ENCODE peak calls at places on chromosomes 13 and 19, in seven cellular contexts. I, P, E, N, Z, G and X are unnamed samples.

GRCh38 chr19:2275588-2276428 is 6.2 kb downstream of the PEAK3 start:
- DNase-seq in I (no peak), P (no peak), E (no peak), N (no peak), Z (no peak), G (no peak), X (no peak)

GRCh38 chr13:27290715-27291114 is 20.1 kb downstream of the RASL11A start:
- DNase-seq in I (no peak), P (no peak), E (no peak), N (no peak), Z (no peak), G (no peak), X (no peak)

GRCh38 chr19:2026770-2027169 is 11.3 kb upstream of the BTBD2 start:
- DNase-seq in I (no peak), P (no peak), E (no peak), N (no peak), Z (no peak), G (no peak), X (no peak)

GRCh38 chr19:49217382-49217781 is 59.8 kb downstream of the TRPM4 start:
- DNase-seq in I (no peak), P (no peak), E (no peak), N (no peak), Z (no peak), G (no peak), X (no peak)

GRCh38 chr19:13212759-13213330 is 62.6 kb downstream of the IER2 start:
- DNase-seq in I (peak; percentile 61), P (peak; percentile 75), E (peak; percentile 74), N (peak; percentile 78), Z (peak; percentile 66), G (peak; percentile 64), X (peak; percentile 61)

GRCh38 chr13:47572375-47572774 is 428.7 kb downstream of the SUCLA2 start:
- DNase-seq in I (no peak), P (no peak), E (no peak), N (no peak), Z (no peak), G (no peak), X (no peak)

GRCh38 chr13:45167611-45168554 is 33.0 kb downstream of the KCTD4 start:
- DNase-seq in I (no peak), P (no peak), E (no peak), N (no peak), Z (no peak), G (peak; percentile 95), X (no peak)

GRCh38 chr13:112183544-112184145 is 116.7 kb downstream of the SOX1 start:
- DNase-seq in I (no peak), P (no peak), E (no peak), N (no peak), Z (no peak), G (no peak), X (no peak)

GRCh38 chr19:49554701-49555181 is 25.6 kb downstream of the NOSIP start:
- DNase-seq in I (no peak), P (no peak), E (no peak), N (peak; percentile 50), Z (no peak), G (no peak), X (no peak)

GRCh38 chr19:53333071-53333465 is 481 bp upstream of the ZNF845 start:
- DNase-seq in I (peak; percentile 19), P (no peak), E (peak; percentile 76), N (peak; percentile 16), Z (no peak), G (no peak), X (no peak)

GRCh38 chr13:39054112-39054511 is 15.9 kb downstream of the NHLRC3 start:
- DNase-seq in I (no peak), P (no peak), E (no peak), N (no peak), Z (no peak), G (no peak), X (no peak)

GRCh38 chr13:24651718-24652345 is 28.4 kb upstream of the ATP12A start:
- DNase-seq in I (no peak), P (no peak), E (no peak), N (no peak), Z (no peak), G (no peak), X (no peak)

GRCh38 chr13:73656863-73657262 is 477.3 kb downstream of the KLF12 start:
- DNase-seq in I (no peak), P (no peak), E (no peak), N (no peak), Z (peak; percentile 37), G (peak; percentile 29), X (peak; percentile 23)

GRCh38 chr19:58581227-58582141 is 8.3 kb upstream of the MZF1 start:
- DNase-seq in I (peak; percentile 89), P (peak; percentile 91), E (peak; percentile 93), N (peak; percentile 88), Z (peak; percentile 82), G (peak; percentile 17), X (peak; percentile 88)

GRCh38 chr13:39765801-39766463 is 110.5 kb downstream of the COG6 start:
- DNase-seq in I (peak; percentile 14), P (no peak), E (peak; percentile 52), N (peak; percentile 4), Z (peak; percentile 33), G (peak; percentile 50), X (peak; percentile 52)

GRCh38 chr13:32316030-32316344 is 679 bp downstream of the BRCA2 start:
- DNase-seq in I (no peak), P (peak; percentile 49), E (peak; percentile 63), N (no peak), Z (no peak), G (no peak), X (no peak)

GRCh38 chr19:39544201-39544903 is 4.4 kb upstream of the EID2 start:
- DNase-seq in I (no peak), P (no peak), E (no peak), N (no peak), Z (peak; percentile 54), G (peak; percentile 67), X (peak; percentile 60)

GRCh38 chr13:25237083-25237482 is 50.2 kb downstream of the MTMR6 start:
- DNase-seq in I (no peak), P (no peak), E (no peak), N (no peak), Z (no peak), G (no peak), X (no peak)

GRCh38 chr13:30103161-30103858 is 204.0 kb downstream of the KATNAL1 start:
- DNase-seq in I (no peak), P (no peak), E (no peak), N (no peak), Z (peak; percentile 51), G (no peak), X (peak; percentile 78)